ENCODE peak calls at places on chromosome 13, in four cellular contexts. X is fibroblast of mammary gland, Z is mucosa of descending colon, C is adrenal gland. A is an unnamed sample.

GRCh38 chr13:113937497-113938140 is 36.3 kb downstream of the C13orf46 start:
- DNase-seq in X (no peak), Z (no peak), C (no peak), A (no peak)

GRCh38 chr13:50612717-50613116 is 230.8 kb downstream of the DLEU7 start:
- DNase-seq in X (no peak), Z (no peak), C (no peak), A (no peak)

GRCh38 chr13:102136735-102137296 is 265.0 kb downstream of the FGF14 start:
- DNase-seq in X (peak), Z (no peak), C (no peak), A (no peak)

GRCh38 chr13:42041684-42042035 is 6.8 kb upstream of the DGKH start:
- DNase-seq in X (peak), Z (peak), C (peak), A (peak)

GRCh38 chr13:29758591-29759114 is 91.8 kb downstream of the UBL3 start:
- DNase-seq in X (no peak), Z (peak), C (peak), A (no peak)

GRCh38 chr13:31610270-31610998 is 128.9 kb upstream of the RXFP2 start:
- DNase-seq in X (no peak), Z (no peak), C (no peak), A (no peak)

GRCh38 chr13:55948175-55948574 is 1192.5 kb upstream of the PRR20A start:
- DNase-seq in X (no peak), Z (no peak), C (no peak), A (no peak)

GRCh38 chr13:93535256-93535655 is 308.6 kb downstream of the GPC6 start:
- DNase-seq in X (peak), Z (no peak), C (no peak), A (peak)

GRCh38 chr13:51453959-51454703 is 1.3 kb upstream of the INTS6 start:
- DNase-seq in X (peak), Z (no peak), C (no peak), A (peak)

GRCh38 chr13:67619346-67619745 is 389.2 kb upstream of the PCDH9 start:
- DNase-seq in X (peak), Z (no peak), C (no peak), A (peak)

GRCh38 chr13:46595136-46595917 is 42.4 kb downstream of the LRCH1 start:
- DNase-seq in X (peak), Z (no peak), C (no peak), A (no peak)

GRCh38 chr13:46598140-46598819 is 45.3 kb downstream of the LRCH1 start:
- DNase-seq in X (no peak), Z (no peak), C (no peak), A (no peak)

GRCh38 chr13:46596501-46596900 is 43.5 kb downstream of the LRCH1 start:
- DNase-seq in X (no peak), Z (no peak), C (no peak), A (no peak)

GRCh38 chr13:46593403-46593802 is 40.4 kb downstream of the LRCH1 start:
- DNase-seq in X (no peak), Z (no peak), C (no peak), A (no peak)

DNA sequence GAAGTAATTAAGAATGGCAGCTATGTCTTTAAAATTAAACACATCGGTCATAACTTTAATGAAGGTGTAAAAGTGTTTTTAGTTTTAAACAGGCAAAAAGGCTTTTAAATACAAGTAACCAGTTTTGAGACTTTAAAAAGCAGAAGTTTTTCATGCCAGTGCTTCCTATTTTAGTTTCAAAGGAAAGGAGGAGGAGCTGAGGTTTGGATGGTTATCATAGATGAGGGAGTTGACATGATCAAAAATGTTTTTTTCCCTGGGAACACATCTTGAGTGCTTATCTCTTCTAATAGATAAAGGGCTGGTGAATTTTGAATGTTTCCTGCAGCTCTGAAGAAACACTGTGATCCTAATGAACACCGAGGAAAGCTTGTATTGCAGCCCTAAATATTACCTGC is 42.9 kb downstream of the LRCH1 start:
- DNase-seq in X (no peak), Z (no peak), C (no peak), A (no peak)
- H3K4me3 ChIP-seq in X (no peak), Z (no peak), C (no peak), A (no peak)

GRCh38 chr13:74015137-74015536 is 119.1 kb downstream of the KLF12 start:
- DNase-seq in X (peak), Z (no peak), C (no peak), A (no peak)
- TF ChIP-seq CTCF in X (peak), Z (no peak), C (no peak), A (peak)

GRCh38 chr13:84670245-84670644 is 788.0 kb upstream of the SLITRK1 start:
- DNase-seq in X (no peak), Z (no peak), C (no peak), A (no peak)
- H3K4me3 ChIP-seq in X (no peak), Z (no peak), C (no peak), A (no peak)

DNA sequence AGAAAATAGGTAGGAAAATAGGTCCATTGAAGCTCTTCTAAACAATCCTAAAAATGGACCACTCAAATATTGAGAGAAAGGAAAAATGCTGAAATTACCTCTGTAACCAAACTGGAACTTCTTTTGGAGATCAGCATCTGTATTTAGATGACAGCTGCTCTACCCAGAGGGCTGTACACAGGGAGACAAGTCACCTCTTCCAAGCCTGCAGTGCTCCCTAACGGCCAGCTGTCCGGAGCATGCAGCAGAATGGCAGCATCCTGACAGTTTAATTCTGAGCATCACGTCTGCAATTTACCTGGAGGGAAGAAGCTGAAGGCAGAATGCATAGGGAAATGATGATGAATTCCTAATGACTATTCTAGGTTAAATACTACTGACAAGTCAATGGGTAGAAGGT is 62.8 kb upstream of the DIAPH3 start:
- DNase-seq in X (peak), Z (no peak), C (no peak), A (peak)
- TF ChIP-seq CTCF in X (peak), Z (no peak), C (peak), A (peak)

A was measured in astrocyte of the spinal cord.